ENCODE peak calls at places on chromosome 21, in eight cellular contexts. I is suprapubic skin; J is right atrium auricular region; V is CD8-positive, alpha-beta T cell; W is testis; H is tibial nerve; F is tibial artery; N is CD4-positive, alpha-beta T cell. B is an unnamed sample. For H3K27me3, the result is how much of the 10 kb centered on the place peaks cover.

GRCh38 chr21:31260790-31261189 is 83.3 kb downstream of the TIAM1 start:
- DNase-seq in I (no peak), J (no peak), V (no peak), W (no peak), H (no peak), F (no peak), N (no peak), B (no peak)

GRCh38 chr21:31902438-31902837 is 29.6 kb downstream of the HUNK start:
- DNase-seq in I (no peak), J (no peak), V (no peak), W (no peak), H (no peak), F (no peak), N (no peak), B (no peak)

GRCh38 chr21:29571949-29572348 is 273.2 kb downstream of the BACH1 start:
- DNase-seq in I (no peak), J (no peak), V (no peak), W (no peak), H (no peak), F (no peak), N (no peak), B (no peak)

GRCh38 chr21:46667735-46668380 is 32.4 kb downstream of the PRMT2 start:
- DNase-seq in I (no peak), J (no peak), V (no peak), W (no peak), H (no peak), F (no peak), N (no peak), B (peak)

GRCh38 chr21:44086636-44087425 is 20.4 kb upstream of the PWP2 start:
- DNase-seq in I (peak), J (peak), V (no peak), W (peak), H (no peak), F (no peak), N (peak), B (no peak)

GRCh38 chr21:34330055-34330454 is 33.8 kb upstream of the KCNE2 start:
- DNase-seq in I (no peak), J (no peak), V (no peak), W (no peak), H (no peak), F (no peak), N (no peak), B (peak)

GRCh38 chr21:40049031-40049958 is 182.1 kb downstream of the PCP4 start:
- DNase-seq in I (no peak), J (no peak), V (no peak), W (no peak), H (peak), F (peak), N (no peak), B (no peak)

GRCh38 chr21:26127918-26128317 is 42.7 kb downstream of the APP start:
- DNase-seq in I (no peak), J (no peak), V (no peak), W (peak), H (no peak), F (no peak), N (no peak), B (no peak)

GRCh38 chr21:15005391-15005790 is 59.4 kb downstream of the NRIP1 start:
- DNase-seq in I (no peak), J (no peak), V (peak), W (peak), H (no peak), F (no peak), N (no peak), B (no peak)

GRCh38 chr21:14675774-14676530 is 129.8 kb upstream of the SAMSN1 start:
- DNase-seq in I (no peak), J (no peak), V (peak), W (peak), H (no peak), F (no peak), N (no peak), B (no peak)

GRCh38 chr21:29481081-29481480 is 182.4 kb downstream of the BACH1 start:
- DNase-seq in I (no peak), J (no peak), V (no peak), W (no peak), H (no peak), F (no peak), N (no peak), B (no peak)

GRCh38 chr21:34313116-34313515 is 50.7 kb upstream of the KCNE2 start:
- DNase-seq in I (no peak), J (no peak), V (no peak), W (no peak), H (no peak), F (no peak), N (no peak), B (no peak)

GRCh38 chr21:36512971-36513370 is 33.0 kb upstream of the CLDN14 start:
- DNase-seq in I (no peak), J (no peak), V (no peak), W (no peak), H (no peak), F (no peak), N (no peak), B (no peak)

GRCh38 chr21:25963186-25963585 is 207.4 kb downstream of the APP start:
- DNase-seq in I (no peak), J (no peak), V (no peak), W (no peak), H (no peak), F (no peak), N (no peak), B (no peak)

GRCh38 chr21:36591326-36591970 is 107.5 kb upstream of the SIM2 start:
- DNase-seq in I (no peak), J (no peak), V (no peak), W (no peak), H (no peak), F (no peak), N (no peak), B (no peak)

GRCh38 chr21:20647603-20648002 is 350.6 kb upstream of the NCAM2 start:
- DNase-seq in I (no peak), J (no peak), V (no peak), W (no peak), H (no peak), F (no peak), N (no peak), B (no peak)

GRCh38 chr21:33059319-33059894 is 10.5 kb upstream of the OLIG1 start:
- DNase-seq in I (no peak), J (no peak), V (no peak), W (no peak), H (peak), F (no peak), N (no peak), B (no peak)

GRCh38 chr21:33058468-33059318 is 11.2 kb upstream of the OLIG1 start:
- DNase-seq in I (no peak), J (no peak), V (no peak), W (peak), H (no peak), F (no peak), N (no peak), B (no peak)

GRCh38 chr21:32829504-32829903 is 57.9 kb upstream of the PAXBP1 start:
- DNase-seq in I (no peak), J (no peak), V (no peak), W (no peak), H (no peak), F (no peak), N (no peak), B (no peak)

GRCh38 chr21:40567511-40567910 is 279.4 kb downstream of the DSCAM start:
- DNase-seq in I (no peak), J (no peak), V (no peak), W (no peak), H (no peak), F (no peak), N (no peak), B (no peak)

GRCh38 chr21:44083631-44084291 is 23.4 kb upstream of the PWP2 start:
- DNase-seq in I (peak), J (peak), V (peak), W (peak), H (no peak), F (no peak), N (peak), B (no peak)

GRCh38 chr21:31335957-31336738 is 7.9 kb downstream of the TIAM1 start:
- DNase-seq in I (no peak), J (peak), V (no peak), W (no peak), H (peak), F (no peak), N (no peak), B (no peak)

GRCh38 chr21:33492571-33492970 is 1.1 kb upstream of the DNAJC28 start:
- DNase-seq in I (no peak), J (no peak), V (no peak), W (no peak), H (peak), F (no peak), N (no peak), B (no peak)

GRCh38 chr21:43712268-43712942 is 6.5 kb upstream of the PDXK start:
- DNase-seq in I (no peak), J (no peak), V (no peak), W (no peak), H (no peak), F (no peak), N (no peak), B (no peak)

GRCh38 chr21:25385912-25386474 is 221.3 kb downstream of the MRPL39 start:
- DNase-seq in I (no peak), J (no peak), V (no peak), W (peak), H (no peak), F (no peak), N (no peak), B (no peak)

GRCh38 chr21:29947119-29947518 is 7.3 kb upstream of the GRIK1 start:
- DNase-seq in I (no peak), J (no peak), V (no peak), W (no peak), H (no peak), F (no peak), N (no peak), B (no peak)

GRCh38 chr21:14566889-14567288 is 20.8 kb upstream of the SAMSN1 start:
- DNase-seq in I (no peak), J (no peak), V (no peak), W (no peak), H (no peak), F (no peak), N (no peak), B (no peak)

DNA sequence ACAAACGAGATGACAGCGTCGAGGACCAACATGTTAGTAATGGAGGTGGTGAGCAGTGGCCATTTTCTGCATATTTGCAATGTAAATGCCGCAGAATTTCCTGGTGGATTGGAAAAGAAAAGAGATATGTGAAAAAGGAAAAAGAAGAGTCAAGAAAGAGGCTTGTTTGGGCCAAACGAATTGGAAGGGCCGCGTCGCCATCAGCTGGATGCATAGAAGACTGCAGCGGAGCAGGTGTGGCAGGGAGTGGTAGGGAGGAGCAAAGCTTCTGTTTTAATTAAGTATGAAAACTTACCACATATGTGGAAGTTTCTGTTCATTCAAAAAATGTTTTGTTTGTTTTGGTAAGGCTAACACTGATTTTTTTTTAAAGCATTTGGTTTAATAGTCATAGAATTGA is 690.7 kb downstream of the NCAM2 start:
- DNase-seq in I (no peak), J (no peak), V (no peak), W (peak), H (no peak), F (no peak), N (no peak), B (peak)
- TF ChIP-seq CTCF in I (no peak), J (no peak), V (no peak), W (no peak), H (no peak), F (no peak), N (no peak), B (peak)

DNA sequence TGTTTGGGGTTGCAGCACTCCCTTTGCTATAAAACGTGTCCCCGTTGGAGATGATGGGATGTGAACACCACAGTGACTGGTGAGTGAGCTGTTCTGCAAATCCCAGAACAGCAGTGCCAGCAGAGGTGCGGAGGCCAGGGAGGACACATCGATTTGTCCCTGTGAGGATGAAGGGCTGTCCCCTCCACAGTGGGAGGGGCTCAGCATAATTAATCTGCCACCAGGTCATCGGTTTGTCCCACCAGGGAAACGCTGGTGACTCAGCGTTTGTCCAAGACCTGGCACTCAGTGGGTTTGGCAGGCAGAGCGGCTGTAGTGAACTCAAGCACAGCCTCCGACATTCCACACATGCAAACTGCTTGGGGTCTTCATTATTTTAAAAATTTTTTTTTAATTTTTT is 22.8 kb upstream of the PDE9A start:
- DNase-seq in I (peak), J (no peak), V (no peak), W (no peak), H (no peak), F (no peak), N (no peak), B (no peak)
- H3K27me3 ChIP-seq in I (under half), J (under half), V (under half), W (under half), H (under half), F (half or more), N (under half), B (under half)

DNA sequence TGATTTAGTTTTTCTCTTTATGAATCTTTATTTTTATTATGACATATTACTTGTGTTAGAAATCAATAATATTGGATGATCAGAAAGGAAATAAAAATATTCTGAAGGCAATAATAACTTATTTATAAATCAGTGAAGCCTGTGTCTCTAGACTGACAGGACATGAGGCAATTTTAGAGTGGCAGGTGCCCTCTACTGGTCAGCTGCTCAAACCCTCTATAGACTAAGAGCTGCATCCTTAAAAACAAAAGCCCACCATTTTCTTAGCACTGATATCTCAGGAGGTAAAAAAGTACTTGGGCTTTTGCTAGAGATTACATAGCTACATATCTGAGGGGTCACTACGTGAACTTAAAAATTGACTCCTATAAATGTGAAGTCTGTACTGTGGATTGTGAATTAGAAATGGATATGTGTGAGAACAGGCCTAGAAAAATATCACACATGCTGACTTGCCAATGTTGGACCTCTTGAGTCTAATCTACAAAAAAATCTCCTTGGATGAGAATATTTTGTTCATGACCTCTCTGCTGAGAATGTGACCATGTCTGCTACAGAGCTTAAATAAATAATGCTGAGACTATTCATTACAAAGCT is 597.9 kb upstream of the ADAMTS5 start:
- DNase-seq in I (no peak), J (no peak), V (no peak), W (peak), H (peak), F (no peak), N (no peak), B (peak)
- TF ChIP-seq CTCF in I (peak), J (peak), V (no peak), W (peak), H (peak), F (peak), N (no peak), B (peak)

DNA sequence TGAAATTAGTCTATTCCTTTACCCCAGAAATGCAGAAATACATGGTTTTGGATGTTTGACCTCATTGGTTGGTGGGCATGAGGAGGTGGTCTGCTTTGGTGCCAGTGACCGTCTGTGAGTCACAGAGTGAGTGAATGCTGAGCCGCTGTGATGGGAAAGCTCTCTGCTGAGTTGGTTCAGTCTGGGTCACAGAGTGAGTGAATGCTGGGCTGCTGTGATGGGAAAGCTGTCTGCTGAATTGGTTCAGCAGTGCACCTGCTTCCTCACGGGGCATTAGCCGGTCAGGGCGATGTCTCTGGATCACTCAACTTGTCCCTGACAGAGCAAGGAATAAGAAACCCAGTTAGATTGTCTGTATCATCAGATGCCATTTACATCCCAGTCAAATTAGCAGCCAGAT is 40.8 kb downstream of the ADARB1 start:
- DNase-seq in I (no peak), J (no peak), V (no peak), W (no peak), H (no peak), F (no peak), N (no peak), B (no peak)
- H3K27me3 ChIP-seq in I (under half), J (under half), V (under half), W (under half), H (under half), F (under half), N (under half), B (under half)

DNA sequence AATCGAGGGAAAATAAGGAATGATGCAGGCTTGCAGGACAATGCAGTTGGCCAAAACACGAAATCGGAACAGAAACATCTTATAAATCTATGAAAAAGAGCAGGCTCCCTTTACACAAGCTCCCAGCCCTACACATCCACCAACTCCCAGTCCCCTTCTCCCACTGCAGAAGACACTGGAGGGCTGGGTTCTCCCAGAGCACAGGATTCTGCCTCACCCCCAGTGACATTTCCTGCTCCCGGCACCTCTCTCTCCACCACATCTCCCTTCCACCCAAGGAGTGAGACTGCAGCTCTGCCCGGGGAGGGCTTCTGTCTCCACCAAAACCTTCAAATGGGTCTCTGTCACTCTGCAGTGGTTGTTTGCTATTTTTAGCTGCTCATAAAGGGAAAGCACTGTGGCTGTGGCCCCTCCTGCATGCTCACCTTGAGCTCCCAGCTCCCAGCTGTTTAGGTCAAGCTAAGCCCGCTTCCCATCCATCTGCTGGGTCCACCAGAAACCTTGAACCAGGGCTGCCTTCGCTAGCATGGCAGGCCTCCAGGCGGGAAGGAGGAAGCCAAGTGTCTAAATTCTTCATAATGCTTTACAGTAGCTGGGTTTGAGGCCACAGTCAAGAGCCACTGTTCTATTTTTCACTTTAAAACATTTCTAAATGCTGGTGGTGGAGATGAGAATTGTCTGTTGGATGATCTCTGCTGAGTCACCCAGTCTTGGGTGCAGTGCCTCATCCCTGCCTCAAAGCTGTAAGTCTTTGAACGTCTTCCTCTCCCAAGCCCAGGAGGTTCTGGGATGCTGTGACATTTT is 3.3 kb upstream of the C2CD2 start:
- DNase-seq in I (peak), J (no peak), V (no peak), W (no peak), H (no peak), F (no peak), N (no peak), B (no peak)
- TF ChIP-seq CTCF in I (no peak), J (no peak), V (no peak), W (no peak), H (no peak), F (no peak), N (no peak), B (no peak)

DNA sequence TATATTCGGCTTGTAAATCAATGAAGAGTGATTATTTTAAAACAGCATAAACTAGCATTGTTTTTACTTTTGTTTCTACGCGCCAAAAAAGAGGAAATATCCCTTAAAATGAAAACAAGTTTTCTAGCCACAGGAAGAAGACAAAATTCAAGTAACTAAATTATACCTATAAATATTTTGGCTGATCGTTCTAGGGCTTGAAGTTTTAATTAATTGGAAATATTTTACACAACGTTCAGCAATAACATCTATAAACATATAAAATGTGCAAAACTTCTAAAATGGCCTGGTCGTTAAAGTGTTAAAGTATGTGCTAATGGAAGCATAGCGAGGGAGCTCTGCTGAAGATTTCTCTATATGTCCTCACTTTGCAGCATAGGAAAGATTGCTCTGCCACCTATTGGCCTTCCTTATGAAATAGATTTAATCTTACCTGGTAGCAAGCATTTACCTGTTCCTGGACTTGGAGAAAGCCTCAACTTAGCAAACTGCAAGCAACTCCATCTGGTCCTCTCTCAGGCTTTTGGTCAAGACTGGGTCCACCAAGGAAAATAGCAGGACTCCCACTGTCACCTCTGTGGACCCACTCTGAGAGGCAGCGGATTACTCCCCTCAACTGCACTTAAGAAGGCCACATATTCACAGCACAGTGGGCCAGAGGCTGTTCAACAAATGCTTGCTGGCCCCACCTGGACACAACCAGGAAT is 351.3 kb upstream of the RUNX1 start:
- DNase-seq in I (no peak), J (no peak), V (peak), W (no peak), H (peak), F (no peak), N (peak), B (no peak)
- H3K27me3 ChIP-seq in I (under half), J (under half), V (under half), W (under half), H (under half), F (under half), N (under half), B (under half)